ENCODE peak calls at places on chromosome 11, in ten cellular contexts. U is neuronal stem cell, L is K562, G is fibroblast of lung, W is mammary epithelial cell, Z is OCI-LY7, H is HepG2, A is GM23248, I is neural progenitor cell, R is GM23338. K is an unnamed sample.

GRCh38 chr11:115267228-115267627 is 237.0 kb downstream of the CADM1 start:
- DNase-seq in L (no peak), G (no peak), A (no peak), U (no peak), Z (no peak), W (no peak), R (no peak), H (no peak), I (no peak), K (no peak)

GRCh38 chr11:95067828-95068244 is 1.1 kb downstream of the SRSF8 start:
- DNase-seq in G (peak), A (no peak), W (no peak), H (no peak), U (no peak), Z (no peak), I (no peak), R (no peak), L (no peak), K (no peak)

GRCh38 chr11:72220696-72221363 is 3.7 kb upstream of the INPPL1 start:
- DNase-seq in G (no peak), H (no peak), I (no peak), A (no peak), L (no peak), Z (peak), U (no peak), R (no peak), W (no peak), K (no peak)

GRCh38 chr11:130340671-130341319 is 26.1 kb upstream of the ZBTB44 start:
- DNase-seq in I (no peak), G (no peak), L (no peak), R (no peak), Z (no peak), A (peak), H (no peak), U (no peak), W (no peak), K (no peak)

GRCh38 chr11:76551400-76551799 is 106.6 kb downstream of the EMSY start:
- DNase-seq in H (no peak), L (no peak), G (peak), R (no peak), A (peak), W (no peak), U (no peak), Z (peak), I (no peak), K (peak)

GRCh38 chr11:84089072-84090057 is 803.2 kb upstream of the CCDC90B start:
- DNase-seq in W (no peak), L (no peak), H (peak), A (no peak), I (no peak), G (peak), R (no peak), U (no peak), Z (no peak), K (peak)

GRCh38 chr11:65132988-65133700 is 1.2 kb downstream of the SYVN1 start:
- DNase-seq in I (peak), L (peak), Z (peak), U (no peak), A (peak), H (peak), G (no peak), W (peak), R (peak), K (peak)

GRCh38 chr11:114285599-114285998 is 10.6 kb upstream of the NNMT start:
- DNase-seq in I (no peak), H (no peak), G (peak), A (peak), Z (no peak), R (peak), W (no peak), U (no peak), L (peak), K (no peak)

GRCh38 chr11:131982154-131982553 is 611.7 kb downstream of the NTM start:
- DNase-seq in U (peak), L (no peak), Z (no peak), A (no peak), H (no peak), I (peak), G (no peak), W (no peak), R (peak), K (no peak)

GRCh38 chr11:33802414-33802950 is 28.2 kb upstream of the FBXO3 start:
- DNase-seq in Z (peak), R (peak), H (peak), G (peak), U (peak), I (peak), W (peak), L (no peak), A (peak), K (peak)

GRCh38 chr11:95088946-95089619 is 563 bp upstream of the ENDOD1 start:
- DNase-seq in A (peak), W (no peak), H (no peak), U (no peak), G (no peak), R (peak), L (no peak), I (no peak), Z (no peak), K (peak)

GRCh38 chr11:19344661-19345518 is 104.1 kb upstream of the E2F8 start:
- DNase-seq in W (peak), U (peak), I (peak), R (peak), G (peak), L (no peak), H (no peak), Z (no peak), A (peak), K (peak)

GRCh38 chr11:18731949-18732821 is 6.2 kb upstream of the IGSF22 start:
- DNase-seq in I (peak), H (no peak), U (peak), L (peak), G (peak), W (peak), A (peak), Z (peak), R (peak), K (peak)

GRCh38 chr11:113104390-113105251 is 143.4 kb downstream of the NCAM1 start:
- DNase-seq in Z (no peak), A (no peak), G (no peak), L (no peak), H (no peak), U (no peak), R (no peak), I (peak), W (no peak), K (no peak)

GRCh38 chr11:134366279-134366678 is 34.5 kb downstream of the GLB1L2 start:
- DNase-seq in G (no peak), H (no peak), L (no peak), A (no peak), I (no peak), U (no peak), Z (no peak), W (no peak), R (no peak), K (peak)

GRCh38 chr11:10573556-10573955 is 5.1 kb upstream of the LYVE1 start:
- DNase-seq in Z (no peak), U (no peak), H (no peak), I (no peak), G (no peak), A (no peak), R (no peak), W (no peak), L (no peak), K (no peak)

GRCh38 chr11:130262424-130262823 is 52.3 kb downstream of the ZBTB44 start:
- DNase-seq in G (no peak), L (no peak), A (no peak), Z (no peak), H (no peak), I (no peak), U (no peak), W (no peak), R (no peak), K (no peak)

GRCh38 chr11:88175004-88175706 is at the start of gene RAB38:
- DNase-seq in I (peak), U (peak), L (peak), Z (peak), A (peak), G (peak), W (peak), H (no peak), R (peak), K (peak)

GRCh38 chr11:111777094-111778046 is 11.2 kb upstream of the PPP2R1B start:
- DNase-seq in I (peak), R (peak), L (peak), H (peak), W (peak), U (peak), Z (peak), G (peak), A (peak), K (peak)

GRCh38 chr11:128424867-128425285 is 162.5 kb downstream of the ETS1 start:
- DNase-seq in L (no peak), U (no peak), Z (no peak), G (peak), R (no peak), H (peak), W (no peak), A (peak), I (no peak), K (peak)

GRCh38 chr11:113505541-113506375 is 30.6 kb upstream of the DRD2 start:
- DNase-seq in Z (no peak), I (peak), H (peak), W (peak), U (no peak), R (no peak), L (no peak), A (peak), G (no peak), K (no peak)

GRCh38 chr11:59755701-59756495 is 722 bp downstream of the STX3 start:
- DNase-seq in G (peak), L (peak), I (peak), H (peak), R (peak), W (peak), U (peak), Z (no peak), A (peak), K (peak)

GRCh38 chr11:36381005-36381350 is 84.9 kb downstream of the PRR5L start:
- DNase-seq in L (no peak), A (no peak), R (no peak), I (no peak), U (no peak), G (no peak), Z (no peak), W (no peak), H (no peak), K (no peak)
- H2AFZ ChIP-seq in L (no peak), A (no peak), R (no peak), I (no peak), U (no peak), G (no peak), Z (no peak), W (no peak), H (no peak), K (no peak)

DNA sequence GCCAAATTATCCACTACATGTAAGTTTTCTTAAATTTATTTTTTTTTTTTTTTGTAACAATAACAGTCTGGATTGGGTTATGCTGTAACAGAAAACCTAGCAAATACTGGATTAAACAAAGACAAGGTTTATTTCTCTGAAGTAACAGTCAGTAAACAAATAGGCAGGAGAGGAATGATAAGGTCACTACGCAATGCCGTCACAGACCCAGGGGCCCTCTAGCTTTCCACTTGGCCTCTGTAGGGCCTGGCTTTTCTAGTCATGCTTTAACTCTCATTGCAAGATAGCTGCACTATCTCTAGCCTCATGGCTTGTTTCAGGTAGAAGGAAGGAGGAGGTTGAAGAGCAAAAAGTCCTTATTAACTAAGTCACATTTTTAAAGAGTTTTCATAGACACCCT is 6.5 kb downstream of the OR10A6 start:
- DNase-seq in W (no peak), A (no peak), R (no peak), U (no peak), H (peak), Z (no peak), I (no peak), L (no peak), G (peak), K (no peak)
- H2AFZ ChIP-seq in W (no peak), A (no peak), R (no peak), U (no peak), H (no peak), Z (no peak), I (no peak), L (no peak), G (no peak), K (no peak)

DNA sequence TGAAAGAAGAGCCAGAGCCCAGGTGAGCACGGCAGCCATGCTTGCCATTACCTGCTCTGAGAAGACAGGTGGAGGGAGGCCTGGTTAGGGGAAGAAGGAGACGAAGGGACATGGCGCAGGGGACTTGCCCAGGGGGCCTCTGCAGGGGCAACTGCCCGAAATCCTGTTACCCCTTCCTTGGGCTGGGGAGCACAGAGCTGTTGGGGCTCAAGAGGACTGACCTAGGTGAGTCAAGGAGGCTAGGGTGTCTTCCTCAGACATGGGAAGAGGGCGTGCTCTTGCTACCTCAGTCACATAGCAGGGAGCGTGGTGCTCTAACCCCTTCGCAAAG is at the start of gene APOA5:
- DNase-seq in L (no peak), Z (no peak), G (no peak), H (no peak), R (no peak), U (no peak), A (no peak), I (no peak), W (no peak), K (no peak)
- H2AFZ ChIP-seq in L (peak), Z (peak), G (peak), H (no peak), R (peak), U (peak), A (peak), I (peak), W (peak), K (peak)

GRCh38 chr11:96486890-96487633 is 97.2 kb downstream of the JRKL start:
- DNase-seq in I (peak), H (peak), G (peak), Z (no peak), U (no peak), W (peak), A (peak), L (no peak), R (peak), K (no peak)
- H2AFZ ChIP-seq in I (peak), H (no peak), G (no peak), Z (no peak), U (peak), W (peak), A (peak), L (peak), R (peak), K (peak)

DNA sequence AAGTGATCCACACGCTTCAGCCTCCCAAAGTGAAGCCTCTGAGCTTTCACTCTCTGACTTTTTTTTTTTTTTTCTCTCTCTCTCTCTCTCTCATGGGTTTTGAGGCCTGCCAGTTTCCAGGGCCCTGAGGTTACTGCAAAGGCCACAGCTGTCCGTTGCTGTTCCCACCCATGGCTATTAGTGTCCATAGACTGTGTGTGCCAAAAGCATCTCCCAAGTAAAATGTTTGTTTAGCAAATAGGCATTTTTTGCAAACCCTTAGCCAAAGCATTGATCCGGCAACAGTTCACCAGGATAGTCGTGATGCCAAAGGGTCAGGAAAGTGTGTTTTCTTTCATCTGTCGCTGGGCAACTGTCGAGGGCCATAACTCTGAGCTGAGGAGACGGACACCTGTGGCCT is 18.3 kb downstream of the FADS2 start:
- DNase-seq in W (no peak), H (no peak), A (no peak), I (no peak), G (no peak), U (no peak), Z (no peak), R (no peak), L (no peak), K (no peak)
- H2AFZ ChIP-seq in W (no peak), H (no peak), A (no peak), I (no peak), G (no peak), U (no peak), Z (no peak), R (no peak), L (no peak), K (no peak)

DNA sequence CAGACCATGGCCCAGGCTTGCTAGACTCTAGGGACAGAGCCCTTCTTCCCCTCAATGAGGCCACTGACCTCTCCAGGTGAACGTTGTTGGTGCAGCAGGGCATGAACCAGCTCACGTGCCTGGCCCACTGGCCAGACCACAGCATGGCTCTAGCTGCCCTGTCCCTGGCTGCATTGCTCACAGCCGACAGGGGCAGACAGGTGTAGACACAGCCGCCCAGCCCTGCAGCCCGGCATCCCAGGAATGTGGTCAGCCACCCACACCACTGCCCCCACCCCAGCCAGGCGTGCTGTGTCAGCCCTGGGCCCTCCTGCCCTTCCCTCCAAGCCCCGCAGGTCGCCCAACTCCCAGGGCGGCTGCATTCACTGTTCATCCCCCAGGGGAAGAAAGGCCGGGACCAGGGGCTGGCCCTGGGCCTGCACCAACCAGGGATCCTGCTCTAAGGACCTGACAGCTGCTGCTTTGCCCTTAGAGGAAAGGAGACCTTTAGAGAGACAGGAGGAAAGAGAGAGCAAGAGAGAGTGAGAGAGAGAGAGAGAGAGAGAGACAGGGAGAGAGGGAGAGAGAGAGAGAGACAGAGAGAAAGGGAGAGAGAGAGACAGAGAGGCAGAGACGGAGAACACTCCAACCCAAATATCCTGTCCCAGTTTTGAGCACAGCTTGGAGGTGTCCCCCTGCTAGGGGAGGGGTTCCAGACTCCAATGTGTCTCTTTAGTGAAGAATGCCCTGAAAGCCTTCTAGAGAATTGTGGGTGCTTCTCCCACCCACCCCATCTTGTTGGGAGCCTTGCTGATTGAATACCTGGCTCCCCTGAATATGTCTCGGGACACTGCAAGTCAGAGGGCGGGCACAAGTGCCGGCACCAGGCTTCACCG is 44.2 kb upstream of the LINC01488 start:
- DNase-seq in H (peak), U (no peak), I (peak), R (peak), A (no peak), Z (no peak), W (peak), L (no peak), G (no peak), K (peak)
- H2AFZ ChIP-seq in H (no peak), U (peak), I (no peak), R (no peak), A (no peak), Z (no peak), W (peak), L (peak), G (no peak), K (peak)

GRCh38 chr11:2174361-2174760 is 2.7 kb upstream of the TH start:
- DNase-seq in W (no peak), R (no peak), L (no peak), G (no peak), Z (no peak), A (no peak), U (no peak), H (no peak), I (no peak), K (no peak)

GRCh38 chr11:2172676-2173075 is 1.1 kb upstream of the TH start:
- DNase-seq in A (no peak), H (no peak), U (no peak), R (no peak), L (no peak), Z (no peak), G (no peak), W (no peak), I (no peak), K (no peak)

GRCh38 chr11:2173150-2173693 is 1.6 kb upstream of the TH start:
- DNase-seq in Z (peak), L (no peak), U (no peak), I (peak), A (peak), W (no peak), G (no peak), H (no peak), R (peak), K (peak)

GRCh38 chr11:2175659-2176058 is 4.0 kb upstream of the TH start:
- DNase-seq in Z (no peak), L (no peak), G (peak), A (peak), U (no peak), W (peak), R (no peak), I (no peak), H (no peak), K (peak)

GRCh38 chr11:2173761-2174160 is 2.1 kb upstream of the TH start:
- DNase-seq in W (no peak), A (no peak), L (no peak), R (no peak), G (no peak), I (no peak), U (no peak), H (no peak), Z (no peak), K (no peak)
- H2AFZ ChIP-seq in W (no peak), A (no peak), L (no peak), R (no peak), G (no peak), I (no peak), U (no peak), H (no peak), Z (no peak), K (no peak)

GRCh38 chr11:106714179-106714578 is 304.1 kb downstream of the GUCY1A2 start:
- DNase-seq in L (no peak), H (no peak), G (peak), W (no peak), A (no peak), I (no peak), R (no peak), Z (no peak), U (no peak), K (no peak)

GRCh38 chr11:106723071-106723470 is 295.2 kb downstream of the GUCY1A2 start:
- DNase-seq in I (no peak), R (peak), Z (no peak), L (no peak), H (no peak), G (no peak), U (no peak), A (no peak), W (no peak), K (no peak)

DNA sequence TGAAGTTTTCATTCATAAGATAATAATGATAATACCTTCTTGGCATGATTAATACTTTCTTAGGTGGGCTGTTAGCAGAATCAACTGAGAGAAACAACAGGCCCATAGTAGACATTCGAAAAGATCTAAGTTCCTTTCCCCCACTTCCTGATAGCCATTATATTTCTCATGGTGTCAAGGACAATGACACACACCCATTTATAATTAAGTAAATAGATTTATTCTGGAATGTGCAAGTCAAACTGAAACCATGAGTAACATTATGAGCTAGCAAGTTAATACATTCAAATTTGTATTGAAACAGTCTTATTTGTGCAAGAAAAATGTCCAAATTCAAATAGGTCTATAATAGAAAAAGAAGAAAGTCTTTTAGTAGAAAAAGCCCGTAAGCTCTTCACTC is 301.1 kb downstream of the GUCY1A2 start:
- DNase-seq in L (no peak), W (no peak), R (no peak), G (no peak), Z (no peak), H (no peak), A (no peak), U (no peak), I (no peak), K (peak)
- H2AFZ ChIP-seq in L (no peak), W (no peak), R (no peak), G (no peak), Z (no peak), H (no peak), A (no peak), U (no peak), I (no peak), K (no peak)

GRCh38 chr11:86214710-86215109 is 29.8 kb upstream of the EED start:
- DNase-seq in G (no peak), L (no peak), W (peak), A (peak), H (no peak), U (no peak), I (no peak), R (no peak), Z (no peak), K (no peak)

GRCh38 chr11:86209806-86210657 is 34.5 kb upstream of the EED start:
- DNase-seq in W (no peak), Z (no peak), I (no peak), L (no peak), U (no peak), A (no peak), G (no peak), R (no peak), H (peak), K (no peak)

GRCh38 chr11:86211619-86212018 is 32.9 kb upstream of the EED start:
- DNase-seq in H (no peak), I (no peak), R (no peak), L (no peak), A (no peak), W (peak), G (no peak), Z (no peak), U (no peak), K (no peak)

GRCh38 chr11:86210898-86211297 is 33.7 kb upstream of the EED start:
- DNase-seq in R (no peak), L (no peak), Z (no peak), H (no peak), I (no peak), G (no peak), U (no peak), A (no peak), W (no peak), K (no peak)

GRCh38 chr11:86212212-86212611 is 32.3 kb upstream of the EED start:
- DNase-seq in R (no peak), G (no peak), H (no peak), A (no peak), I (no peak), W (no peak), L (no peak), Z (no peak), U (no peak), K (no peak)
- H2AFZ ChIP-seq in R (no peak), G (no peak), H (no peak), A (no peak), I (no peak), W (no peak), L (peak), Z (no peak), U (no peak), K (no peak)

K was measured in osteoblast.